ENCODE peak calls at places on chromosome 16, in six cellular contexts. P, C, U, H, G and N are unnamed samples.

GRCh38 chr16:31428277-31428597 is at the start of gene COX6A2:
- DNase-seq in C (no peak), G (no peak), P (no peak), U (no peak), H (no peak), N (no peak)

GRCh38 chr16:79949417-79949816 is 348.9 kb upstream of the MAF start:
- DNase-seq in P (no peak), G (no peak), C (no peak), H (no peak), U (no peak), N (no peak)

GRCh38 chr16:81879625-81880024 is 100.5 kb downstream of the PLCG2 start:
- DNase-seq in U (no peak), G (no peak), C (no peak), P (no peak), H (no peak), N (peak; percentile 75)

GRCh38 chr16:14280541-14280940 is 209.4 kb downstream of the MRTFB start:
- DNase-seq in H (no peak), U (no peak), P (no peak), C (no peak), G (no peak), N (no peak)

GRCh38 chr16:48013476-48013875 is 142.3 kb downstream of the ABCC12 start:
- DNase-seq in U (no peak), P (no peak), C (no peak), G (no peak), H (no peak), N (no peak)

GRCh38 chr16:74280448-74280847 is 16.2 kb upstream of the PSMD7 start:
- DNase-seq in C (no peak), P (no peak), H (no peak), U (no peak), G (no peak), N (no peak)

GRCh38 chr16:71882505-71883192 is 1.3 kb downstream of the ZNF821 start:
- DNase-seq in H (peak; percentile 62), P (peak; percentile 63), U (peak; percentile 48), G (peak; percentile 41), C (peak; percentile 76), N (peak; percentile 78)

GRCh38 chr16:77690416-77690815 is 31.9 kb upstream of the NUDT7 start:
- DNase-seq in P (no peak), H (no peak), U (no peak), G (no peak), C (no peak), N (no peak)

GRCh38 chr16:12239953-12240485 is 263.5 kb downstream of the SNX29 start:
- DNase-seq in C (no peak), U (peak; percentile 16), G (no peak), P (no peak), H (no peak), N (no peak)

GRCh38 chr16:75593308-75593707 is 27.1 kb downstream of the GABARAPL2 start:
- DNase-seq in H (no peak), U (no peak), G (no peak), P (no peak), C (no peak), N (no peak)

GRCh38 chr16:85010931-85011845 is at the start of gene ZDHHC7:
- DNase-seq in G (peak; percentile 87), H (peak; percentile 79), U (peak; percentile 81), C (peak; percentile 87), P (peak; percentile 84), N (peak; percentile 95)

GRCh38 chr16:84807776-84808175 is 12.0 kb upstream of the CRISPLD2 start:
- DNase-seq in C (no peak), H (no peak), G (no peak), P (no peak), U (no peak), N (no peak)

GRCh38 chr16:1271380-1271749 is 15.5 kb downstream of the TPSD1 start:
- DNase-seq in P (no peak), H (no peak), G (no peak), C (no peak), U (no peak), N (no peak)

GRCh38 chr16:84868328-84868727 is 48.5 kb downstream of the CRISPLD2 start:
- DNase-seq in U (no peak), G (no peak), H (no peak), C (no peak), P (no peak), N (no peak)

GRCh38 chr16:4709481-4709880 is 16.1 kb downstream of the NUDT16L1 start:
- DNase-seq in G (no peak), U (no peak), H (no peak), C (no peak), P (no peak), N (no peak)

GRCh38 chr16:88772871-88773811 is 11.9 kb downstream of the PIEZO1 start:
- DNase-seq in G (peak; percentile 69), P (peak; percentile 45), C (no peak), H (no peak), U (peak; percentile 59), N (no peak)

GRCh38 chr16:23071202-23072083 is 77.8 kb downstream of the USP31 start:
- DNase-seq in G (no peak), P (no peak), U (no peak), H (no peak), C (no peak), N (no peak)

GRCh38 chr16:70648606-70649005 is 2.2 kb downstream of the IL34 start:
- DNase-seq in U (no peak), H (no peak), P (no peak), C (no peak), G (no peak), N (no peak)

GRCh38 chr16:69839798-69840409 is 77.8 kb downstream of the WWP2 start:
- DNase-seq in C (no peak), G (no peak), P (peak; percentile 65), U (peak; percentile 85), H (no peak), N (no peak)

GRCh38 chr16:30535777-30536190 is 1.1 kb upstream of the ZNF747 start:
- DNase-seq in P (peak; percentile 88), H (peak; percentile 82), U (peak; percentile 65), C (peak; percentile 61), G (peak; percentile 68), N (peak; percentile 87)

GRCh38 chr16:51434567-51435198 is 283.6 kb upstream of the SALL1 start:
- DNase-seq in U (no peak), G (no peak), P (no peak), H (no peak), C (no peak), N (no peak)

GRCh38 chr16:85014311-85014710 is 3.0 kb upstream of the ZDHHC7 start:
- DNase-seq in U (no peak), H (no peak), P (no peak), C (no peak), G (no peak), N (no peak)

GRCh38 chr16:83365166-83365565 is 442.6 kb upstream of the HSBP1 start:
- DNase-seq in G (no peak), H (no peak), P (no peak), U (no peak), C (no peak), N (no peak)

GRCh38 chr16:66103245-66103644 is 263.2 kb upstream of the CDH5 start:
- DNase-seq in C (no peak), U (no peak), G (no peak), P (no peak), H (no peak), N (no peak)

GRCh38 chr16:5516115-5516514 is 418.5 kb upstream of the EEF2KMT start:
- DNase-seq in P (no peak), U (no peak), C (no peak), H (no peak), G (no peak), N (no peak)